ENCODE peak calls at places on chromosomes 12 and 14, in seven cellular contexts. C is T-cell; E is hypothalamus; U is stimulated activated CD4-positive, alpha-beta T cell treated with anti-CD3 and anti-CD28 coated beads, TNF-alpha, amount 100 ng/mL, for 1 hour; G is A549; Q is NCI-H187 treated with DMSO at 0.1 percent for 48 hours; S is brain pericyte. W is an unnamed sample.

GRCh38 chr12:2229661-2230539 is 177.1 kb downstream of the CACNA1C start:
- DNase-seq in C (no peak), E (no peak), U (no peak), G (no peak), Q (no peak), S (no peak), W (no peak)

GRCh38 chr14:23364164-23364571 is 804 bp downstream of the EFS start:
- DNase-seq in C (no peak), E (no peak), U (no peak), G (no peak), Q (no peak), S (no peak), W (no peak)

GRCh38 chr12:111645433-111645832 is 40.3 kb downstream of the BRAP start:
- DNase-seq in C (no peak), E (no peak), U (no peak), G (peak), Q (no peak), S (no peak), W (no peak)

GRCh38 chr12:109385339-109386078 is 37.8 kb downstream of the MYO1H start:
- DNase-seq in C (no peak), E (no peak), U (no peak), G (peak), Q (peak), S (no peak), W (no peak)

GRCh38 chr12:79420146-79420618 is 270.6 kb downstream of the PAWR start:
- DNase-seq in C (no peak), E (no peak), U (no peak), G (peak), Q (no peak), S (no peak), W (no peak)

GRCh38 chr12:104958009-104958945 is at the start of gene SLC41A2:
- DNase-seq in C (peak), E (no peak), U (peak), G (peak), Q (no peak), S (no peak), W (peak)

GRCh38 chr12:1644523-1645438 is 15.8 kb downstream of the WNT5B start:
- DNase-seq in C (no peak), E (peak), U (no peak), G (no peak), Q (no peak), S (peak), W (no peak)

GRCh38 chr14:59829941-59830734 is 40.4 kb downstream of the RTN1 start:
- DNase-seq in C (no peak), E (no peak), U (no peak), G (no peak), Q (no peak), S (peak), W (no peak)

GRCh38 chr12:55467836-55468235 is 2.1 kb downstream of the OR6C70 start:
- DNase-seq in C (no peak), E (no peak), U (no peak), G (no peak), Q (no peak), S (no peak), W (no peak)

GRCh38 chr12:121858662-121859572 is at the start of gene HPD:
- DNase-seq in C (no peak), E (no peak), U (no peak), G (peak), Q (no peak), S (no peak), W (no peak)

GRCh38 chr14:58631720-58632119 is 6.0 kb upstream of the DACT1 start:
- DNase-seq in C (no peak), E (no peak), U (no peak), G (no peak), Q (no peak), S (no peak), W (no peak)

GRCh38 chr12:104534162-104534856 is 77.6 kb downstream of the CHST11 start:
- DNase-seq in C (no peak), E (no peak), U (no peak), G (no peak), Q (no peak), S (no peak), W (no peak)

GRCh38 chr12:101759396-101760047 is 20.3 kb upstream of the SYCP3 start:
- DNase-seq in C (no peak), E (no peak), U (no peak), G (peak), Q (no peak), S (no peak), W (no peak)

GRCh38 chr14:95136631-95137030 is 20.7 kb downstream of the DICER1 start:
- DNase-seq in C (no peak), E (no peak), U (no peak), G (no peak), Q (no peak), S (no peak), W (no peak)

GRCh38 chr12:28089363-28089762 is 100.9 kb upstream of the CCDC91 start:
- DNase-seq in C (no peak), E (no peak), U (no peak), G (peak), Q (no peak), S (no peak), W (no peak)